ENCODE peak calls at places on chromosomes 16 and 17, in four cellular contexts. T, L, R and O are unnamed samples.
A peak's percentile ranks its signal among the peaks of the same experiment; 100 is the strongest.

GRCh38 chr16:83068686-83069085 is 441.9 kb downstream of the CDH13 start:
- DNase-seq in T (no peak), L (no peak), R (no peak), O (no peak)

GRCh38 chr17:78560731-78561130 is 16.5 kb downstream of the DNAH17 start:
- DNase-seq in T (no peak), L (no peak), R (no peak), O (no peak)

GRCh38 chr17:74016504-74016903 is 187.0 kb upstream of the RPL38 start:
- DNase-seq in T (no peak), R (no peak), L (no peak), O (no peak)

GRCh38 chr16:7025616-7026190 is 306.9 kb upstream of the RBFOX1 start:
- DNase-seq in R (peak; percentile 41), T (peak; percentile 79), L (peak; percentile 77), O (peak; percentile 9)

GRCh38 chr17:16639438-16639837 is 14.2 kb downstream of the ZNF624 start:
- DNase-seq in T (no peak), L (no peak), R (no peak), O (no peak)

GRCh38 chr16:89373355-89374110 is 116.8 kb downstream of the ANKRD11 start:
- DNase-seq in R (no peak), T (no peak), L (no peak), O (no peak)

GRCh38 chr16:6949240-6949639 is 383.4 kb upstream of the RBFOX1 start:
- DNase-seq in T (no peak), R (no peak), L (no peak), O (no peak)

GRCh38 chr16:80174416-80174815 is 366.4 kb upstream of the DYNLRB2 start:
- DNase-seq in T (no peak), R (no peak), L (no peak), O (no peak)

GRCh38 chr17:57408064-57408811 is 151.9 kb downstream of the MSI2 start:
- DNase-seq in T (no peak), R (peak; percentile 52), L (no peak), O (peak; percentile 27)

GRCh38 chr17:2697611-2698162 is 13.9 kb downstream of the CLUH start:
- DNase-seq in T (peak; percentile 36), L (no peak), R (peak; percentile 33), O (peak; percentile 28)

GRCh38 chr16:17803625-17804410 is 333.1 kb upstream of the XYLT1 start:
- DNase-seq in R (no peak), L (no peak), T (no peak), O (no peak)

GRCh38 chr17:28291780-28292330 is 27.1 kb upstream of the TMEM97 start:
- DNase-seq in R (no peak), L (no peak), T (no peak), O (no peak)

GRCh38 chr17:68355093-68355492 is 63.8 kb downstream of the ARSG start:
- DNase-seq in T (no peak), R (no peak), L (no peak), O (no peak)

GRCh38 chr16:2022723-2023097 is 3.1 kb downstream of the NPW start:
- DNase-seq in R (no peak), T (peak; percentile 88), L (peak; percentile 69), O (no peak)

GRCh38 chr16:88846088-88846487 is 10.7 kb downstream of the GALNS start:
- DNase-seq in L (peak; percentile 55), R (no peak), T (no peak), O (no peak)

GRCh38 chr16:49594706-49595534 is 221.3 kb downstream of the C16orf78 start:
- DNase-seq in R (no peak), L (no peak), T (peak; percentile 62), O (no peak)

GRCh38 chr16:81212830-81213465 is 25.5 kb upstream of the BCO1 start:
- DNase-seq in R (no peak), T (no peak), L (no peak), O (no peak)

GRCh38 chr16:66483689-66484452 is 56.8 kb downstream of the BEAN1 start:
- DNase-seq in T (peak; percentile 90), R (peak; percentile 74), L (peak; percentile 90), O (peak; percentile 69)
- TF ChIP-seq TAF1 in T (no peak), R (no peak), L (no peak), O (no peak)

DNA sequence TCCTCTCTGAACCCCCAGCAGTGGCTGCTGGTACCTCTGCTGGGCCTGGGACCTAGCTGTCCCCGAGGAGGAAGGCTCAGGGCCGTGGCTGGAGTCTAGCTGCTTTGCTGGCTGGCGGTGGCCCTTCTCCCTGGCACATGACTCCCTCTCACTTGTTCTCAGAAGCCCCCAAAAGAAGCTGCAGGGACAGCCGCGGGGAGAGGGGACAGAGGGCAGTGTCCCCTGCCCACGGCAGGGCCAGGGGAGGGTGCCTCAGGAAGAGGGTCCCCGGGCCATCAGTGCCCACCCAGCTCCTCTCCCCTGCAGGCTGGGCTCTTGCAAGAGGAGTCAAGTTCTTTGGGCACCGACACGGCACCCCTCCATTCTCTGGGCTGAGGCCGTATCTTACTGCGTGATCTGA is 46.6 kb downstream of the VAC14 start:
- DNase-seq in R (no peak), L (no peak), T (no peak), O (no peak)
- TF ChIP-seq POLR2AphosphoS5 in R (no peak), L (no peak), T (no peak), O (no peak)

GRCh38 chr17:36682804-36683203 is 81.4 kb downstream of the MRM1 start:
- DNase-seq in T (no peak), L (peak; percentile 27), R (no peak), O (no peak)

GRCh38 chr17:36683387-36683786 is 82.0 kb downstream of the MRM1 start:
- DNase-seq in R (no peak), T (no peak), L (no peak), O (no peak)

GRCh38 chr17:36687736-36688135 is 86.4 kb downstream of the MRM1 start:
- DNase-seq in T (no peak), L (no peak), R (no peak), O (no peak)

GRCh38 chr17:36689089-36689667 is 87.8 kb downstream of the MRM1 start:
- DNase-seq in T (no peak), R (no peak), L (no peak), O (no peak)

GRCh38 chr17:36686123-36686669 is 84.8 kb downstream of the MRM1 start:
- DNase-seq in L (no peak), T (no peak), R (no peak), O (no peak)
- TF ChIP-seq TAF1 in L (no peak), T (no peak), R (no peak), O (no peak)

GRCh38 chr16:11307639-11308492 is 26.7 kb upstream of the PRM1 start:
- DNase-seq in T (no peak), R (no peak), L (no peak), O (no peak)

GRCh38 chr16:11310997-11311561 is 29.9 kb upstream of the PRM1 start:
- DNase-seq in R (no peak), T (no peak), L (no peak), O (no peak)

GRCh38 chr16:11310634-11310977 is 29.5 kb upstream of the PRM1 start:
- DNase-seq in R (no peak), T (no peak), L (no peak), O (no peak)

GRCh38 chr16:11308493-11309283 is 27.6 kb upstream of the PRM1 start:
- DNase-seq in R (no peak), T (no peak), L (peak; percentile 46), O (peak; percentile 50)

DNA sequence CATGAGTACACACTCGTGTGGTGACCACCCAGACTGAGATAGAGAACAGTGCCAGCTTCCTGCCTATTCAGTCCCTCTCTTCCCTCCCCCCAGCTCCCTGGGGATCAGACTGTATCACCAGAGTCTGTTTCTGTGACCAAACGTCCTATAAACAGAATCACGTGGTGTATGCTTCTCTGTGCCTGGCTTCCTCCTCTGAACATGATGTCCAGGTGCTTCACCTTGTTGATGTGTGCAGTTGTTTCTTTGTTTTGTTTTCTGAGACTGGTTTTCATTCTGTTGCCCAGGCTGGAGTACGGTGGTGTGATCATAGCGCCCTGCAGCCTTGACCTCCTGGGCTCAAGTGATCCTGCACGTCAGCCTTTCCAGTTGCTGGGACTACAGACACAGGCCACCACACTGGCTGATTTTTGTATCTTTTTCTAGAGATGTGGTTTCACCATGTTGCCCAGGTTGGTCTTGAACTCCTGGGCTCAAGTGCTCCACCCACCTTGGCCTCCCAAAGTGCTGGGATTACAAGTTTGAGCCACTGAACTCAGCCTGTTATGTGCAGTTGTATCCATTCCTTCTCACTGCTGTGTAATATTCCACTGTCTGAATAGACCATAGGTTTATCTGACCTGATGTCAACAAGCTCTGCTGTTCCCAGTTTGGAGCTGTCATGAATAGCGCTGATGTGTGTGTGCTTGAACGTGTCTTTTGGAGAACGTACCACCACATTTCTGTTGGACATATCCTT is 28.9 kb upstream of the PRM1 start:
- DNase-seq in R (no peak), L (no peak), T (no peak), O (no peak)
- TF ChIP-seq POLR2AphosphoS5 in R (no peak), L (no peak), T (no peak), O (no peak)

DNA sequence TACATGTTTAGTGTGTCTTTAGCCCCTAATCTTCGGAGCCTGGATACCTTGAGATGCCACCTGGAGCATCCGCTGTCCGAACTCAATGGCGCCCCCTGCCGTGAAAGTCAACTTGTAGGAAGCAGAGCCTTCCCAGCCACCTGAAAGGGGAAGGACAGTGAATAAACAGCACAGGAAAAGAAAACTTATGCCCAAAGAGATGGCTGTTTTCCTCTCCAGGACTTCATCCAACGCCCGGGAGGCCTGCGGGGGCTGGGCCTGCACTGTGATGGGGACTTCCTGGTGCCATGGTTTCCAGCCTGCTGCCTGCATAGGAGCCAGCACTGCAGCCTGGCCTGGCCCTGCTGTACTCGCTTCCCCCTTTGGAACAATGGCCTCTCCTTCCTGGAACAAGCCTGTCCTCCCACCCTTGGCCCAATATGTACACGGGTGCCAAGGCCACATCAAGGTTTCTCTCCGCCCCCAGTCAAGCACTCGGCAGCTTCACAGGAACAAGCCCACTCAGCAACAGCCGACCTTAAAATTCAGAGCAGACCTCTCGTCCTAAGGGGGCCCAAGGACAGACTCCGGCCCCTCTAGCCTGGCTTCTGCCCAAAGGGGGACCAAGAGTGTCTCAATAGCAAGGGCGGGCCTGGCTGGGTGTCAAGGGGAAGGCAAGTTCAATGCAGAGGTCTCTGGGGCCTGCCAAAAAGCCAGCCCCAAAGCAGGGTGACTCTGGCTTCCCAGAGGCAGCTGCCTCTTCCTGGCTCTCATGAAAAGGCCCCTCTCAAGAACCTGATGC is 4.5 kb upstream of the UNC13D start:
- DNase-seq in L (no peak), T (peak; percentile 73), R (peak; percentile 52), O (no peak)
- TF ChIP-seq TAF1 in L (no peak), T (no peak), R (no peak), O (no peak)

GRCh38 chr16:26078971-26079370 is 387.2 kb downstream of the HS3ST4 start:
- DNase-seq in R (no peak), L (no peak), T (no peak), O (no peak)
- TF ChIP-seq POLR2AphosphoS5 in R (no peak), L (no peak), T (no peak), O (no peak)